ENCODE peak calls at places on chromosomes 7 and 10, in four cellular contexts. One of them, this sample, is unnamed.

GRCh38 chr7:142889825-142890224 is 4.3 kb upstream of the TRPV6 start:
- DNase-seq in sigmoid colon: no peak
- DNase-seq in heart left ventricle: peak
- DNase-seq in A549: no peak
- DNase-seq in this sample: no peak

GRCh38 chr10:79286318-79286951 is 60.8 kb upstream of the PPIF start:
- DNase-seq in sigmoid colon: peak
- DNase-seq in A549: no peak
- DNase-seq in heart left ventricle: peak
- DNase-seq in this sample: no peak

GRCh38 chr7:6533893-6534804 is 17.1 kb downstream of the GRID2IP start:
- DNase-seq in heart left ventricle: no peak
- DNase-seq in sigmoid colon: no peak
- DNase-seq in A549: no peak
- DNase-seq in this sample: no peak

GRCh38 chr7:96713037-96713436 is 3.4 kb upstream of the SEM1 start:
- DNase-seq in heart left ventricle: no peak
- DNase-seq in A549: no peak
- DNase-seq in sigmoid colon: no peak
- DNase-seq in this sample: no peak

GRCh38 chr10:60572511-60573194 is 183.0 kb upstream of the ANK3 start:
- DNase-seq in heart left ventricle: no peak
- DNase-seq in A549: no peak
- DNase-seq in sigmoid colon: no peak
- DNase-seq in this sample: peak

GRCh38 chr10:94129393-94130130 is 135.8 kb downstream of the PLCE1 start:
- DNase-seq in sigmoid colon: no peak
- DNase-seq in heart left ventricle: no peak
- DNase-seq in A549: peak
- DNase-seq in this sample: peak

GRCh38 chr7:102425639-102426267 is 7.6 kb upstream of the ORAI2 start:
- DNase-seq in heart left ventricle: peak
- DNase-seq in A549: no peak
- DNase-seq in sigmoid colon: no peak
- DNase-seq in this sample: no peak

GRCh38 chr10:67801118-67801517 is 36.9 kb downstream of the DNAJC12 start:
- DNase-seq in heart left ventricle: no peak
- DNase-seq in sigmoid colon: no peak
- DNase-seq in A549: no peak
- DNase-seq in this sample: no peak

GRCh38 chr10:58818889-58819288 is 306.2 kb downstream of the BICC1 start:
- DNase-seq in heart left ventricle: no peak
- DNase-seq in A549: peak
- DNase-seq in sigmoid colon: no peak
- DNase-seq in this sample: no peak

GRCh38 chr10:68301790-68302502 is 29.9 kb upstream of the HNRNPH3 start:
- DNase-seq in A549: peak
- DNase-seq in sigmoid colon: no peak
- DNase-seq in heart left ventricle: no peak
- DNase-seq in this sample: peak

GRCh38 chr7:129438839-129439640 is 4.8 kb downstream of the STRIP2 start:
- DNase-seq in A549: peak
- DNase-seq in heart left ventricle: no peak
- DNase-seq in sigmoid colon: no peak
- DNase-seq in this sample: peak

GRCh38 chr7:80905334-80905733 is 13.5 kb downstream of the SEMA3C start:
- DNase-seq in A549: no peak
- DNase-seq in sigmoid colon: no peak
- DNase-seq in heart left ventricle: no peak
- DNase-seq in this sample: no peak

GRCh38 chr10:78371118-78371517 is 337.5 kb downstream of the RPS24 start:
- DNase-seq in heart left ventricle: no peak
- DNase-seq in A549: no peak
- DNase-seq in sigmoid colon: no peak
- DNase-seq in this sample: no peak

GRCh38 chr7:156625585-156625984 is 15.0 kb upstream of the RNF32 start:
- DNase-seq in sigmoid colon: no peak
- DNase-seq in heart left ventricle: no peak
- DNase-seq in A549: no peak
- DNase-seq in this sample: no peak

GRCh38 chr10:79241990-79242619 is 105.2 kb upstream of the PPIF start:
- DNase-seq in sigmoid colon: peak
- DNase-seq in A549: no peak
- DNase-seq in heart left ventricle: peak
- DNase-seq in this sample: no peak

GRCh38 chr7:159104188-159105030 is 40.3 kb downstream of the VIPR2 start:
- DNase-seq in heart left ventricle: peak
- DNase-seq in A549: no peak
- DNase-seq in sigmoid colon: peak
- DNase-seq in this sample: no peak

GRCh38 chr7:76509931-76510877 is at the start of gene UPK3B:
- DNase-seq in A549: peak
- DNase-seq in heart left ventricle: no peak
- DNase-seq in sigmoid colon: peak
- DNase-seq in this sample: peak

GRCh38 chr7:44761207-44762161 is 12.8 kb downstream of the ZMIZ2 start:
- DNase-seq in sigmoid colon: peak
- DNase-seq in A549: no peak
- DNase-seq in heart left ventricle: peak
- DNase-seq in this sample: no peak

GRCh38 chr10:48821692-48822091 is 117.9 kb downstream of the LRRC18 start:
- DNase-seq in A549: no peak
- DNase-seq in heart left ventricle: no peak
- DNase-seq in sigmoid colon: no peak
- DNase-seq in this sample: no peak

GRCh38 chr10:71260622-71261325 is 48.4 kb downstream of the UNC5B start:
- DNase-seq in A549: no peak
- DNase-seq in sigmoid colon: no peak
- DNase-seq in heart left ventricle: no peak
- DNase-seq in this sample: peak

GRCh38 chr7:156496491-156497264 is 143.9 kb upstream of the RNF32 start:
- DNase-seq in heart left ventricle: no peak
- DNase-seq in A549: no peak
- DNase-seq in sigmoid colon: no peak
- DNase-seq in this sample: no peak

GRCh38 chr7:16648551-16648950 is 2.6 kb downstream of the BZW2 start:
- DNase-seq in heart left ventricle: no peak
- DNase-seq in A549: no peak
- DNase-seq in sigmoid colon: no peak
- DNase-seq in this sample: no peak

GRCh38 chr10:72421895-72422540 is 67.3 kb upstream of the DNAJB12 start:
- DNase-seq in heart left ventricle: no peak
- DNase-seq in A549: no peak
- DNase-seq in sigmoid colon: no peak
- DNase-seq in this sample: no peak

GRCh38 chr10:2885956-2886296 is 181.4 kb upstream of the PFKP start:
- DNase-seq in A549: no peak
- DNase-seq in heart left ventricle: no peak
- DNase-seq in sigmoid colon: no peak
- DNase-seq in this sample: no peak

GRCh38 chr7:120582916-120583315 is 275.0 kb downstream of the TSPAN12 start:
- DNase-seq in sigmoid colon: no peak
- DNase-seq in A549: no peak
- DNase-seq in heart left ventricle: no peak
- DNase-seq in this sample: no peak

GRCh38 chr10:74963549-74963948 is 137.1 kb downstream of the KAT6B start:
- DNase-seq in A549: no peak
- DNase-seq in heart left ventricle: no peak
- DNase-seq in sigmoid colon: no peak
- DNase-seq in this sample: no peak

GRCh38 chr10:75202321-75203096 is 8.1 kb upstream of the VDAC2 start:
- DNase-seq in A549: peak
- DNase-seq in sigmoid colon: peak
- DNase-seq in heart left ventricle: peak
- DNase-seq in this sample: peak

GRCh38 chr10:118506835-118507234 is 88.6 kb downstream of the PRLHR start:
- DNase-seq in A549: no peak
- DNase-seq in sigmoid colon: no peak
- DNase-seq in heart left ventricle: no peak
- DNase-seq in this sample: no peak

GRCh38 chr7:84682543-84682942 is 488.0 kb upstream of the SEMA3A start:
- DNase-seq in heart left ventricle: no peak
- DNase-seq in A549: no peak
- DNase-seq in sigmoid colon: no peak
- DNase-seq in this sample: no peak

GRCh38 chr7:98396768-98397167 is 4.1 kb downstream of the BAIAP2L1 start:
- DNase-seq in sigmoid colon: no peak
- DNase-seq in heart left ventricle: no peak
- DNase-seq in A549: no peak
- DNase-seq in this sample: no peak

GRCh38 chr10:72277996-72278667 is 4.4 kb downstream of the DDIT4 start:
- DNase-seq in heart left ventricle: no peak
- DNase-seq in A549: peak
- DNase-seq in sigmoid colon: no peak
- DNase-seq in this sample: no peak

GRCh38 chr10:79149662-79150443 is 81.1 kb downstream of the ZMIZ1 start:
- DNase-seq in A549: peak
- DNase-seq in heart left ventricle: peak
- DNase-seq in sigmoid colon: peak
- DNase-seq in this sample: peak

GRCh38 chr10:6273351-6273750 is 70.6 kb downstream of the PFKFB3 start:
- DNase-seq in sigmoid colon: no peak
- DNase-seq in heart left ventricle: no peak
- DNase-seq in A549: no peak
- DNase-seq in this sample: no peak

GRCh38 chr10:104253106-104253505 is 1.6 kb upstream of the GSTO1 start:
- DNase-seq in A549: no peak
- DNase-seq in heart left ventricle: no peak
- DNase-seq in sigmoid colon: no peak
- DNase-seq in this sample: no peak
- TF ChIP-seq POLR2A in A549: no peak
- TF ChIP-seq POLR2A in heart left ventricle: no peak
- TF ChIP-seq POLR2A in sigmoid colon: no peak
- TF ChIP-seq POLR2A in this sample: no peak

DNA sequence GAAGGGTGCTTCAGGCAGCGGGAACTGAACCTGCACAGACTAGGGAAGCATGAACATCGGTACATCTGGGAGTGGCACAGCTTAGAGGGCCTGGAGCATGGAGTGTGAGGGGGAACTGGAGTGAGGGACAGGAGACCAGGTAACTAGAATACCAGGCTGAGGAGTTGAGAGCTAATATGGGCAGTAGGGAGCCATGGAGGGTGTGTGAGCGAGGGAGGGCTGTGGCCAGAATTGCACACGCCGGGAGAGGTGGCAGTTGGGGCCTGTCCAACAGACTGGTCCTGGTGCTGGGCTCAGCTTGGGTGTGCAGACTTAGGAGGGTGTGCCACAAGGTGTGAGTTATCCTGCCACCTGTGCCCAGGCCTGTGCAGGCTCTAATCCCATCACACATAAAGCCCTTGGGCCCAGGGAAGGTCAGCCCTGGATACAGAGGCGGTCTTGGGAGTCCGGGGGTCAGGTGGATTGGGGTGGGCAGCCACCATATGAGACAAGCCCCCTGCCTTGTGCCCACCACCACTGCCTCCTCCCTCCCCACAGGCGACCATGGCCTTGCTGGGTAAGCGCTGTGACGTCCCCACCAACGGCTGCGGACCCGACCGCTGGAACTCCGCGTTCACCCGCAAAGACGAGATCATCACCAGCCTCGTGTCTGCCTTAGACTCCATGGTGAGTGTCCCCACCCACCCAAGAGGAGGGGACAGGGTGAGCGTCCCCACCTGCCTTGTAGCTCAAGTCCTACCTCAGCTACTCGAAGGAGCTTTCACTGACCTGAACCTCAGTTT is 54.0 kb downstream of the GTF2IRD1 start:
- DNase-seq in heart left ventricle: no peak
- DNase-seq in sigmoid colon: no peak
- DNase-seq in A549: no peak
- DNase-seq in this sample: no peak
- TF ChIP-seq POLR2A in heart left ventricle: no peak
- TF ChIP-seq POLR2A in sigmoid colon: no peak
- TF ChIP-seq POLR2A in A549: no peak
- TF ChIP-seq POLR2A in this sample: no peak

GRCh38 chr7:134444961-134445315 is 14.0 kb downstream of the AKR1B1 start:
- DNase-seq in A549: no peak
- DNase-seq in heart left ventricle: no peak
- DNase-seq in sigmoid colon: no peak
- DNase-seq in this sample: no peak
- TF ChIP-seq POLR2A in A549: no peak
- TF ChIP-seq POLR2A in heart left ventricle: no peak
- TF ChIP-seq POLR2A in sigmoid colon: no peak
- TF ChIP-seq POLR2A in this sample: no peak

DNA sequence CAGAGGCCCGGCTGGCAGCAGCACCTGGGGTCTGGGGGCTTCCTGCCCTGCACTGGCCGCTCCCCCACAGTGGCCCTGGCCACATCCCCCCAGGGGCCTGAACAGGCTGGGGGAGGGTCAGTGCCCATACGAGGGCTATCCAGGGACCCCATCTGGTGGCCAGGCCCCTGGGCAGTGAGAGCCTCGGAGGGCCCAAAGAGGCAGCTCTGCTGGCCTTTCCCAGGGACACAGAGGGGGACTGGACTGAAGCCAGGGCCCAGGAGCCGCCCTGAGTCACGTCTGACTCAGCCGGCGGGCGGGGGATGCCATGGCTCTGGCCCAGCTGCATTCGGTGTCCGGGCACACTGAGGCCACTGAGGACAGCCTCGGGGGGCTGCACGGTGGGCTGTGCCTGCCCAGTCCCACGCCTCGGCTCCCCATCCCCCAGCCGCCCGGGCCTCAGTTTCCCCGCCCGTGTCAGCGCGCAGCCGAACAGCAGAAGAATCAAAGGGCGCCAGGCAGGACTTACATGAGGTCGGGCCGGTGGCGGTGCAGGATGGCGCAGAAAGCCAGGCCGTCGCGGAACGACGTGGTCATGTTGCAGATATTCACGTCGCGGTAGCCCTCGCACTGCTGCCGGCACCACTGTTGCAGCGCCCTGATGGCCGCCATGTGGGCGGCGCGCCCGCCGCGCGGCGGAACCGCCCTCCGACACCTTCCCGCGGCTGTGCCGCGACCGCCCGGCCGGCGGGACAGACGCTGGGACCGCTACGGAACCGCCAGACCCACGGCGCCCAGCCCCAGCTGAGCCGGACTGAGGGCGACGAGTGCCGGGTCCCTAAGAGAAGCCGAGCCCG is at the start of gene MICALL2:
- DNase-seq in sigmoid colon: peak
- DNase-seq in A549: peak
- DNase-seq in heart left ventricle: peak
- DNase-seq in this sample: peak
- TF ChIP-seq POLR2A in sigmoid colon: peak
- TF ChIP-seq POLR2A in A549: peak
- TF ChIP-seq POLR2A in heart left ventricle: peak
- TF ChIP-seq POLR2A in this sample: peak

This sample was measured in H54.